ENCODE peak calls at places on chromosomes 4 and X, in five cellular contexts. One of them, this sample, is unnamed.

GRCh38 chrX:136346506-136346905 is 45.7 kb downstream of the ADGRG4 start:
- DNase-seq in left cardiac atrium: no peak
- DNase-seq in activated T-cell treated with anti-CD3 and anti-CD28 coated beads, Interleukin-2, amount 50 U/mL, for 72 hours: no peak
- DNase-seq in lung microvascular endothelial cell: no peak
- DNase-seq in stimulated activated CD4-positive, alpha-beta T cell treated with anti-CD3 and anti-CD28 coated beads, Interleukin-4, amount 100 ng/mL, for 48 hours: no peak
- DNase-seq in this sample: no peak

GRCh38 chr4:69095301-69095731 is 958 bp upstream of the UGT2B7 start:
- DNase-seq in left cardiac atrium: no peak
- DNase-seq in activated T-cell treated with anti-CD3 and anti-CD28 coated beads, Interleukin-2, amount 50 U/mL, for 72 hours: no peak
- DNase-seq in lung microvascular endothelial cell: peak
- DNase-seq in stimulated activated CD4-positive, alpha-beta T cell treated with anti-CD3 and anti-CD28 coated beads, Interleukin-4, amount 100 ng/mL, for 48 hours: no peak
- DNase-seq in this sample: no peak

GRCh38 chrX:49037883-49038475 is 5.2 kb downstream of the TFE3 start:
- DNase-seq in left cardiac atrium: no peak
- DNase-seq in activated T-cell treated with anti-CD3 and anti-CD28 coated beads, Interleukin-2, amount 50 U/mL, for 72 hours: no peak
- DNase-seq in lung microvascular endothelial cell: no peak
- DNase-seq in stimulated activated CD4-positive, alpha-beta T cell treated with anti-CD3 and anti-CD28 coated beads, Interleukin-4, amount 100 ng/mL, for 48 hours: no peak
- DNase-seq in this sample: no peak

GRCh38 chr4:187464561-187464960 is 531.0 kb upstream of the ZFP42 start:
- DNase-seq in left cardiac atrium: no peak
- DNase-seq in activated T-cell treated with anti-CD3 and anti-CD28 coated beads, Interleukin-2, amount 50 U/mL, for 72 hours: no peak
- DNase-seq in lung microvascular endothelial cell: no peak
- DNase-seq in stimulated activated CD4-positive, alpha-beta T cell treated with anti-CD3 and anti-CD28 coated beads, Interleukin-4, amount 100 ng/mL, for 48 hours: no peak
- DNase-seq in this sample: no peak

GRCh38 chrX:130771230-130771629 is 131.8 kb downstream of the ENOX2 start:
- DNase-seq in left cardiac atrium: no peak
- DNase-seq in activated T-cell treated with anti-CD3 and anti-CD28 coated beads, Interleukin-2, amount 50 U/mL, for 72 hours: no peak
- DNase-seq in lung microvascular endothelial cell: no peak
- DNase-seq in stimulated activated CD4-positive, alpha-beta T cell treated with anti-CD3 and anti-CD28 coated beads, Interleukin-4, amount 100 ng/mL, for 48 hours: no peak
- DNase-seq in this sample: no peak

GRCh38 chr4:156388826-156389225 is 435.2 kb upstream of the CTSO start:
- DNase-seq in left cardiac atrium: no peak
- DNase-seq in activated T-cell treated with anti-CD3 and anti-CD28 coated beads, Interleukin-2, amount 50 U/mL, for 72 hours: no peak
- DNase-seq in lung microvascular endothelial cell: no peak
- DNase-seq in stimulated activated CD4-positive, alpha-beta T cell treated with anti-CD3 and anti-CD28 coated beads, Interleukin-4, amount 100 ng/mL, for 48 hours: no peak
- DNase-seq in this sample: no peak

GRCh38 chrX:39726810-39727209 is 370.9 kb downstream of the BCOR start:
- DNase-seq in left cardiac atrium: peak
- DNase-seq in activated T-cell treated with anti-CD3 and anti-CD28 coated beads, Interleukin-2, amount 50 U/mL, for 72 hours: no peak
- DNase-seq in lung microvascular endothelial cell: peak
- DNase-seq in stimulated activated CD4-positive, alpha-beta T cell treated with anti-CD3 and anti-CD28 coated beads, Interleukin-4, amount 100 ng/mL, for 48 hours: no peak
- DNase-seq in this sample: no peak

GRCh38 chr4:128770807-128771206 is 38.7 kb upstream of the JADE1 start:
- DNase-seq in left cardiac atrium: no peak
- DNase-seq in activated T-cell treated with anti-CD3 and anti-CD28 coated beads, Interleukin-2, amount 50 U/mL, for 72 hours: no peak
- DNase-seq in lung microvascular endothelial cell: no peak
- DNase-seq in stimulated activated CD4-positive, alpha-beta T cell treated with anti-CD3 and anti-CD28 coated beads, Interleukin-4, amount 100 ng/mL, for 48 hours: no peak
- DNase-seq in this sample: no peak

GRCh38 chr4:41133619-41134018 is 80.7 kb downstream of the APBB2 start:
- DNase-seq in left cardiac atrium: no peak
- DNase-seq in activated T-cell treated with anti-CD3 and anti-CD28 coated beads, Interleukin-2, amount 50 U/mL, for 72 hours: no peak
- DNase-seq in lung microvascular endothelial cell: no peak
- DNase-seq in stimulated activated CD4-positive, alpha-beta T cell treated with anti-CD3 and anti-CD28 coated beads, Interleukin-4, amount 100 ng/mL, for 48 hours: no peak
- DNase-seq in this sample: no peak

GRCh38 chrX:47662144-47662657 is 3.2 kb upstream of the UXT start:
- DNase-seq in left cardiac atrium: no peak
- DNase-seq in activated T-cell treated with anti-CD3 and anti-CD28 coated beads, Interleukin-2, amount 50 U/mL, for 72 hours: peak
- DNase-seq in lung microvascular endothelial cell: no peak
- DNase-seq in stimulated activated CD4-positive, alpha-beta T cell treated with anti-CD3 and anti-CD28 coated beads, Interleukin-4, amount 100 ng/mL, for 48 hours: no peak
- DNase-seq in this sample: no peak

GRCh38 chr4:126850286-126850685 is 782.5 kb upstream of the INTU start:
- DNase-seq in left cardiac atrium: no peak
- DNase-seq in activated T-cell treated with anti-CD3 and anti-CD28 coated beads, Interleukin-2, amount 50 U/mL, for 72 hours: no peak
- DNase-seq in lung microvascular endothelial cell: no peak
- DNase-seq in stimulated activated CD4-positive, alpha-beta T cell treated with anti-CD3 and anti-CD28 coated beads, Interleukin-4, amount 100 ng/mL, for 48 hours: no peak
- DNase-seq in this sample: no peak

GRCh38 chr4:143352052-143352451 is 15.4 kb downstream of the GAB1 start:
- DNase-seq in left cardiac atrium: no peak
- DNase-seq in activated T-cell treated with anti-CD3 and anti-CD28 coated beads, Interleukin-2, amount 50 U/mL, for 72 hours: no peak
- DNase-seq in lung microvascular endothelial cell: peak
- DNase-seq in stimulated activated CD4-positive, alpha-beta T cell treated with anti-CD3 and anti-CD28 coated beads, Interleukin-4, amount 100 ng/mL, for 48 hours: no peak
- DNase-seq in this sample: no peak

GRCh38 chr4:84493092-84493850 is 5.8 kb downstream of the NKX6-1 start:
- DNase-seq in left cardiac atrium: peak
- DNase-seq in activated T-cell treated with anti-CD3 and anti-CD28 coated beads, Interleukin-2, amount 50 U/mL, for 72 hours: no peak
- DNase-seq in lung microvascular endothelial cell: no peak
- DNase-seq in stimulated activated CD4-positive, alpha-beta T cell treated with anti-CD3 and anti-CD28 coated beads, Interleukin-4, amount 100 ng/mL, for 48 hours: no peak
- DNase-seq in this sample: no peak

GRCh38 chr4:127309360-127310095 is 323.2 kb upstream of the INTU start:
- DNase-seq in left cardiac atrium: no peak
- DNase-seq in activated T-cell treated with anti-CD3 and anti-CD28 coated beads, Interleukin-2, amount 50 U/mL, for 72 hours: no peak
- DNase-seq in lung microvascular endothelial cell: no peak
- DNase-seq in stimulated activated CD4-positive, alpha-beta T cell treated with anti-CD3 and anti-CD28 coated beads, Interleukin-4, amount 100 ng/mL, for 48 hours: no peak
- DNase-seq in this sample: no peak

GRCh38 chr4:105633241-105633640 is 75.2 kb downstream of the INTS12 start:
- DNase-seq in left cardiac atrium: no peak
- DNase-seq in activated T-cell treated with anti-CD3 and anti-CD28 coated beads, Interleukin-2, amount 50 U/mL, for 72 hours: no peak
- DNase-seq in lung microvascular endothelial cell: no peak
- DNase-seq in stimulated activated CD4-positive, alpha-beta T cell treated with anti-CD3 and anti-CD28 coated beads, Interleukin-4, amount 100 ng/mL, for 48 hours: no peak
- DNase-seq in this sample: no peak

GRCh38 chr4:56743550-56743949 is 62.5 kb upstream of the HOPX start:
- DNase-seq in left cardiac atrium: no peak
- DNase-seq in activated T-cell treated with anti-CD3 and anti-CD28 coated beads, Interleukin-2, amount 50 U/mL, for 72 hours: no peak
- DNase-seq in lung microvascular endothelial cell: no peak
- DNase-seq in stimulated activated CD4-positive, alpha-beta T cell treated with anti-CD3 and anti-CD28 coated beads, Interleukin-4, amount 100 ng/mL, for 48 hours: no peak
- DNase-seq in this sample: no peak

GRCh38 chr4:76687730-76688441 is 210.1 kb downstream of the SOWAHB start:
- DNase-seq in left cardiac atrium: no peak
- DNase-seq in activated T-cell treated with anti-CD3 and anti-CD28 coated beads, Interleukin-2, amount 50 U/mL, for 72 hours: no peak
- DNase-seq in lung microvascular endothelial cell: no peak
- DNase-seq in stimulated activated CD4-positive, alpha-beta T cell treated with anti-CD3 and anti-CD28 coated beads, Interleukin-4, amount 100 ng/mL, for 48 hours: no peak
- DNase-seq in this sample: no peak

GRCh38 chr4:125811892-125812291 is 497.1 kb downstream of the FAT4 start:
- DNase-seq in left cardiac atrium: no peak
- DNase-seq in activated T-cell treated with anti-CD3 and anti-CD28 coated beads, Interleukin-2, amount 50 U/mL, for 72 hours: no peak
- DNase-seq in lung microvascular endothelial cell: no peak
- DNase-seq in stimulated activated CD4-positive, alpha-beta T cell treated with anti-CD3 and anti-CD28 coated beads, Interleukin-4, amount 100 ng/mL, for 48 hours: no peak
- DNase-seq in this sample: no peak

GRCh38 chr4:83054928-83055327 is 19.9 kb downstream of the COPS4 start:
- DNase-seq in left cardiac atrium: no peak
- DNase-seq in activated T-cell treated with anti-CD3 and anti-CD28 coated beads, Interleukin-2, amount 50 U/mL, for 72 hours: peak
- DNase-seq in lung microvascular endothelial cell: peak
- DNase-seq in stimulated activated CD4-positive, alpha-beta T cell treated with anti-CD3 and anti-CD28 coated beads, Interleukin-4, amount 100 ng/mL, for 48 hours: no peak
- DNase-seq in this sample: no peak

GRCh38 chr4:125316391-125316780 is 1.6 kb downstream of the FAT4 start:
- DNase-seq in left cardiac atrium: peak
- DNase-seq in activated T-cell treated with anti-CD3 and anti-CD28 coated beads, Interleukin-2, amount 50 U/mL, for 72 hours: peak
- DNase-seq in lung microvascular endothelial cell: peak
- DNase-seq in stimulated activated CD4-positive, alpha-beta T cell treated with anti-CD3 and anti-CD28 coated beads, Interleukin-4, amount 100 ng/mL, for 48 hours: no peak
- DNase-seq in this sample: peak

GRCh38 chr4:52937829-52938228 is 75.7 kb downstream of the RASL11B start:
- DNase-seq in left cardiac atrium: no peak
- DNase-seq in activated T-cell treated with anti-CD3 and anti-CD28 coated beads, Interleukin-2, amount 50 U/mL, for 72 hours: no peak
- DNase-seq in lung microvascular endothelial cell: no peak
- DNase-seq in stimulated activated CD4-positive, alpha-beta T cell treated with anti-CD3 and anti-CD28 coated beads, Interleukin-4, amount 100 ng/mL, for 48 hours: no peak
- DNase-seq in this sample: no peak

GRCh38 chr4:16636911-16637630 is 261.4 kb downstream of the LDB2 start:
- DNase-seq in left cardiac atrium: no peak
- DNase-seq in activated T-cell treated with anti-CD3 and anti-CD28 coated beads, Interleukin-2, amount 50 U/mL, for 72 hours: no peak
- DNase-seq in lung microvascular endothelial cell: peak
- DNase-seq in stimulated activated CD4-positive, alpha-beta T cell treated with anti-CD3 and anti-CD28 coated beads, Interleukin-4, amount 100 ng/mL, for 48 hours: no peak
- DNase-seq in this sample: no peak

GRCh38 chrX:21838937-21839333 is 482 bp upstream of the MBTPS2 start:
- DNase-seq in left cardiac atrium: no peak
- DNase-seq in activated T-cell treated with anti-CD3 and anti-CD28 coated beads, Interleukin-2, amount 50 U/mL, for 72 hours: no peak
- DNase-seq in lung microvascular endothelial cell: peak
- DNase-seq in stimulated activated CD4-positive, alpha-beta T cell treated with anti-CD3 and anti-CD28 coated beads, Interleukin-4, amount 100 ng/mL, for 48 hours: no peak
- DNase-seq in this sample: no peak

GRCh38 chrX:20320461-20321159 is 53.9 kb upstream of the RPS6KA3 start:
- DNase-seq in left cardiac atrium: peak
- DNase-seq in activated T-cell treated with anti-CD3 and anti-CD28 coated beads, Interleukin-2, amount 50 U/mL, for 72 hours: no peak
- DNase-seq in lung microvascular endothelial cell: no peak
- DNase-seq in stimulated activated CD4-positive, alpha-beta T cell treated with anti-CD3 and anti-CD28 coated beads, Interleukin-4, amount 100 ng/mL, for 48 hours: no peak
- DNase-seq in this sample: no peak

GRCh38 chr4:54439831-54440243 is 210.7 kb downstream of the PDGFRA start:
- DNase-seq in left cardiac atrium: peak
- DNase-seq in activated T-cell treated with anti-CD3 and anti-CD28 coated beads, Interleukin-2, amount 50 U/mL, for 72 hours: no peak
- DNase-seq in lung microvascular endothelial cell: peak
- DNase-seq in stimulated activated CD4-positive, alpha-beta T cell treated with anti-CD3 and anti-CD28 coated beads, Interleukin-4, amount 100 ng/mL, for 48 hours: no peak
- DNase-seq in this sample: no peak

GRCh38 chr4:64975177-64975576 is 565.9 kb upstream of the TECRL start:
- DNase-seq in left cardiac atrium: no peak
- DNase-seq in activated T-cell treated with anti-CD3 and anti-CD28 coated beads, Interleukin-2, amount 50 U/mL, for 72 hours: no peak
- DNase-seq in lung microvascular endothelial cell: no peak
- DNase-seq in stimulated activated CD4-positive, alpha-beta T cell treated with anti-CD3 and anti-CD28 coated beads, Interleukin-4, amount 100 ng/mL, for 48 hours: no peak
- DNase-seq in this sample: no peak

GRCh38 chr4:56209767-56210166 is 177.5 kb downstream of the AASDH start:
- DNase-seq in left cardiac atrium: no peak
- DNase-seq in activated T-cell treated with anti-CD3 and anti-CD28 coated beads, Interleukin-2, amount 50 U/mL, for 72 hours: no peak
- DNase-seq in lung microvascular endothelial cell: no peak
- DNase-seq in stimulated activated CD4-positive, alpha-beta T cell treated with anti-CD3 and anti-CD28 coated beads, Interleukin-4, amount 100 ng/mL, for 48 hours: no peak
- DNase-seq in this sample: no peak

GRCh38 chrX:17591741-17592110 is 145.6 kb upstream of the SCML1 start:
- DNase-seq in left cardiac atrium: no peak
- DNase-seq in activated T-cell treated with anti-CD3 and anti-CD28 coated beads, Interleukin-2, amount 50 U/mL, for 72 hours: peak
- DNase-seq in lung microvascular endothelial cell: no peak
- DNase-seq in stimulated activated CD4-positive, alpha-beta T cell treated with anti-CD3 and anti-CD28 coated beads, Interleukin-4, amount 100 ng/mL, for 48 hours: no peak
- DNase-seq in this sample: no peak

GRCh38 chrX:102976290-102976689 is 39.2 kb downstream of the RAB40AL start:
- DNase-seq in left cardiac atrium: no peak
- DNase-seq in activated T-cell treated with anti-CD3 and anti-CD28 coated beads, Interleukin-2, amount 50 U/mL, for 72 hours: no peak
- DNase-seq in lung microvascular endothelial cell: no peak
- DNase-seq in stimulated activated CD4-positive, alpha-beta T cell treated with anti-CD3 and anti-CD28 coated beads, Interleukin-4, amount 100 ng/mL, for 48 hours: no peak
- DNase-seq in this sample: no peak

GRCh38 chr4:26860157-26860921 is at the start of gene STIM2:
- DNase-seq in left cardiac atrium: peak
- DNase-seq in activated T-cell treated with anti-CD3 and anti-CD28 coated beads, Interleukin-2, amount 50 U/mL, for 72 hours: peak
- DNase-seq in lung microvascular endothelial cell: peak
- DNase-seq in stimulated activated CD4-positive, alpha-beta T cell treated with anti-CD3 and anti-CD28 coated beads, Interleukin-4, amount 100 ng/mL, for 48 hours: peak
- DNase-seq in this sample: peak

GRCh38 chrX:30027636-30028035 is 187.7 kb upstream of the MAGEB2 start:
- DNase-seq in left cardiac atrium: no peak
- DNase-seq in activated T-cell treated with anti-CD3 and anti-CD28 coated beads, Interleukin-2, amount 50 U/mL, for 72 hours: no peak
- DNase-seq in lung microvascular endothelial cell: no peak
- DNase-seq in stimulated activated CD4-positive, alpha-beta T cell treated with anti-CD3 and anti-CD28 coated beads, Interleukin-4, amount 100 ng/mL, for 48 hours: no peak
- DNase-seq in this sample: no peak

GRCh38 chr4:108466936-108467902 is 153.2 kb upstream of the RPL34 start:
- DNase-seq in left cardiac atrium: no peak
- DNase-seq in activated T-cell treated with anti-CD3 and anti-CD28 coated beads, Interleukin-2, amount 50 U/mL, for 72 hours: peak
- DNase-seq in lung microvascular endothelial cell: no peak
- DNase-seq in stimulated activated CD4-positive, alpha-beta T cell treated with anti-CD3 and anti-CD28 coated beads, Interleukin-4, amount 100 ng/mL, for 48 hours: no peak
- DNase-seq in this sample: no peak